ENCODE peak calls at places on chromosomes 1 and 21, in ten cellular contexts. One of them, this sample, is unnamed.
A peak's percentile ranks its signal among the peaks of the same experiment; 100 is the strongest.

GRCh38 chr1:12637693-12638092 is 6.2 kb upstream of the AADACL4 start:
- DNase-seq in Caco-2: no peak
- DNase-seq in upper lobe of right lung: no peak
- DNase-seq in IMR-90: no peak
- DNase-seq in ascending aorta: no peak
- DNase-seq in thoracic aorta: no peak
- DNase-seq in PC-9: no peak
- DNase-seq in ovary: no peak
- DNase-seq in heart left ventricle: no peak
- DNase-seq in fibroblast of lung: no peak
- DNase-seq in this sample: no peak

GRCh38 chr1:160104520-160104885 is 6.1 kb upstream of the IGSF8 start:
- DNase-seq in IMR-90: no peak
- DNase-seq in ascending aorta: no peak
- DNase-seq in ovary: no peak
- DNase-seq in heart left ventricle: no peak
- DNase-seq in upper lobe of right lung: no peak
- DNase-seq in PC-9: no peak
- DNase-seq in thoracic aorta: no peak
- DNase-seq in Caco-2: no peak
- DNase-seq in fibroblast of lung: no peak
- DNase-seq in this sample: no peak

GRCh38 chr1:167467126-167467725 is 51.1 kb downstream of the CD247 start:
- DNase-seq in ascending aorta: no peak
- DNase-seq in upper lobe of right lung: peak; percentile 21
- DNase-seq in heart left ventricle: no peak
- DNase-seq in IMR-90: peak; percentile 7
- DNase-seq in PC-9: no peak
- DNase-seq in thoracic aorta: no peak
- DNase-seq in ovary: no peak
- DNase-seq in fibroblast of lung: no peak
- DNase-seq in Caco-2: no peak
- DNase-seq in this sample: no peak

GRCh38 chr1:12501661-12502060 is 116.3 kb downstream of the DHRS3 start:
- DNase-seq in PC-9: no peak
- DNase-seq in ascending aorta: no peak
- DNase-seq in IMR-90: peak; percentile 86
- DNase-seq in heart left ventricle: no peak
- DNase-seq in fibroblast of lung: peak; percentile 74
- DNase-seq in Caco-2: no peak
- DNase-seq in thoracic aorta: no peak
- DNase-seq in upper lobe of right lung: no peak
- DNase-seq in ovary: no peak
- DNase-seq in this sample: no peak

GRCh38 chr1:18527921-18528320 is 47.2 kb downstream of the KLHDC7A start:
- DNase-seq in Caco-2: no peak
- DNase-seq in PC-9: no peak
- DNase-seq in thoracic aorta: no peak
- DNase-seq in ovary: no peak
- DNase-seq in upper lobe of right lung: no peak
- DNase-seq in ascending aorta: no peak
- DNase-seq in fibroblast of lung: no peak
- DNase-seq in IMR-90: no peak
- DNase-seq in heart left ventricle: no peak
- DNase-seq in this sample: no peak

GRCh38 chr1:164311376-164311775 is 247.6 kb upstream of the PBX1 start:
- DNase-seq in ascending aorta: no peak
- DNase-seq in upper lobe of right lung: no peak
- DNase-seq in heart left ventricle: no peak
- DNase-seq in PC-9: no peak
- DNase-seq in thoracic aorta: no peak
- DNase-seq in Caco-2: no peak
- DNase-seq in IMR-90: no peak
- DNase-seq in fibroblast of lung: peak; percentile 28
- DNase-seq in ovary: no peak
- DNase-seq in this sample: no peak

GRCh38 chr1:85607126-85607912 is 26.8 kb downstream of the CCN1 start:
- DNase-seq in heart left ventricle: no peak
- DNase-seq in PC-9: peak; percentile 100
- DNase-seq in Caco-2: peak; percentile 90
- DNase-seq in thoracic aorta: no peak
- DNase-seq in IMR-90: peak; percentile 100
- DNase-seq in ovary: no peak
- DNase-seq in ascending aorta: no peak
- DNase-seq in upper lobe of right lung: no peak
- DNase-seq in fibroblast of lung: peak; percentile 90
- DNase-seq in this sample: no peak

GRCh38 chr1:93344886-93345632 is 648 bp upstream of the DR1 start:
- DNase-seq in ascending aorta: no peak
- DNase-seq in IMR-90: peak; percentile 20
- DNase-seq in PC-9: peak; percentile 40
- DNase-seq in ovary: no peak
- DNase-seq in heart left ventricle: no peak
- DNase-seq in thoracic aorta: no peak
- DNase-seq in Caco-2: no peak
- DNase-seq in fibroblast of lung: no peak
- DNase-seq in upper lobe of right lung: no peak
- DNase-seq in this sample: no peak

GRCh38 chr1:161092621-161093028 is 3.3 kb upstream of the NECTIN4 start:
- DNase-seq in upper lobe of right lung: no peak
- DNase-seq in IMR-90: peak; percentile 43
- DNase-seq in PC-9: peak; percentile 82
- DNase-seq in Caco-2: no peak
- DNase-seq in ovary: no peak
- DNase-seq in heart left ventricle: no peak
- DNase-seq in fibroblast of lung: no peak
- DNase-seq in thoracic aorta: no peak
- DNase-seq in ascending aorta: no peak
- DNase-seq in this sample: no peak

GRCh38 chr1:115145221-115145620 is 55.9 kb upstream of the TSPAN2 start:
- DNase-seq in Caco-2: no peak
- DNase-seq in fibroblast of lung: no peak
- DNase-seq in PC-9: no peak
- DNase-seq in IMR-90: no peak
- DNase-seq in thoracic aorta: no peak
- DNase-seq in ovary: no peak
- DNase-seq in upper lobe of right lung: no peak
- DNase-seq in ascending aorta: no peak
- DNase-seq in heart left ventricle: no peak
- DNase-seq in this sample: no peak

GRCh38 chr1:150562384-150563339 is 13.5 kb downstream of the ADAMTSL4 start:
- DNase-seq in thoracic aorta: no peak
- DNase-seq in Caco-2: no peak
- DNase-seq in fibroblast of lung: no peak
- DNase-seq in upper lobe of right lung: no peak
- DNase-seq in ascending aorta: peak; percentile 76
- DNase-seq in heart left ventricle: no peak
- DNase-seq in IMR-90: no peak
- DNase-seq in ovary: peak; percentile 56
- DNase-seq in PC-9: no peak
- DNase-seq in this sample: peak; percentile 59

GRCh38 chr1:7589774-7590425 is 181.2 kb upstream of the VAMP3 start:
- DNase-seq in ascending aorta: no peak
- DNase-seq in fibroblast of lung: no peak
- DNase-seq in Caco-2: peak; percentile 15
- DNase-seq in upper lobe of right lung: no peak
- DNase-seq in IMR-90: peak; percentile 11
- DNase-seq in ovary: peak; percentile 0
- DNase-seq in thoracic aorta: no peak
- DNase-seq in PC-9: no peak
- DNase-seq in heart left ventricle: no peak
- DNase-seq in this sample: no peak

GRCh38 chr1:22044690-22045420 is 7.7 kb upstream of the CDC42 start:
- DNase-seq in thoracic aorta: no peak
- DNase-seq in PC-9: peak; percentile 63
- DNase-seq in ascending aorta: no peak
- DNase-seq in fibroblast of lung: peak; percentile 70
- DNase-seq in heart left ventricle: no peak
- DNase-seq in upper lobe of right lung: peak; percentile 1
- DNase-seq in Caco-2: no peak
- DNase-seq in IMR-90: peak; percentile 69
- DNase-seq in ovary: no peak
- DNase-seq in this sample: no peak

GRCh38 chr21:44485254-44485793 is 30.0 kb downstream of the LRRC3 start:
- DNase-seq in PC-9: no peak
- DNase-seq in thoracic aorta: no peak
- DNase-seq in upper lobe of right lung: no peak
- DNase-seq in heart left ventricle: no peak
- DNase-seq in fibroblast of lung: peak; percentile 17
- DNase-seq in ovary: no peak
- DNase-seq in Caco-2: no peak
- DNase-seq in IMR-90: peak; percentile 8
- DNase-seq in ascending aorta: no peak
- DNase-seq in this sample: peak; percentile 37
- TF ChIP-seq CTCF in PC-9: no peak
- TF ChIP-seq CTCF in thoracic aorta: no peak
- TF ChIP-seq CTCF in upper lobe of right lung: no peak
- TF ChIP-seq CTCF in heart left ventricle: no peak
- TF ChIP-seq CTCF in fibroblast of lung: peak; percentile 14
- TF ChIP-seq CTCF in ovary: no peak
- TF ChIP-seq CTCF in Caco-2: no peak
- TF ChIP-seq CTCF in IMR-90: peak; percentile 34
- TF ChIP-seq CTCF in ascending aorta: no peak
- TF ChIP-seq CTCF in this sample: no peak

GRCh38 chr1:152760551-152761190 is 2.8 kb downstream of the KPRP start:
- DNase-seq in PC-9: no peak
- DNase-seq in ovary: no peak
- DNase-seq in heart left ventricle: peak; percentile 46
- DNase-seq in IMR-90: no peak
- DNase-seq in upper lobe of right lung: no peak
- DNase-seq in fibroblast of lung: no peak
- DNase-seq in ascending aorta: no peak
- DNase-seq in Caco-2: no peak
- DNase-seq in thoracic aorta: no peak
- DNase-seq in this sample: no peak

GRCh38 chr1:152761609-152762213 is 3.9 kb downstream of the KPRP start:
- DNase-seq in Caco-2: no peak
- DNase-seq in thoracic aorta: no peak
- DNase-seq in ovary: no peak
- DNase-seq in fibroblast of lung: no peak
- DNase-seq in upper lobe of right lung: no peak
- DNase-seq in IMR-90: no peak
- DNase-seq in heart left ventricle: no peak
- DNase-seq in PC-9: no peak
- DNase-seq in ascending aorta: no peak
- DNase-seq in this sample: no peak

GRCh38 chr1:152758636-152759035 is 811 bp downstream of the KPRP start:
- DNase-seq in fibroblast of lung: no peak
- DNase-seq in ascending aorta: no peak
- DNase-seq in thoracic aorta: no peak
- DNase-seq in PC-9: no peak
- DNase-seq in upper lobe of right lung: no peak
- DNase-seq in Caco-2: no peak
- DNase-seq in IMR-90: no peak
- DNase-seq in heart left ventricle: no peak
- DNase-seq in ovary: no peak
- DNase-seq in this sample: no peak

GRCh38 chr1:152757747-152758146 is at the start of gene KPRP:
- DNase-seq in upper lobe of right lung: no peak
- DNase-seq in Caco-2: no peak
- DNase-seq in IMR-90: no peak
- DNase-seq in PC-9: no peak
- DNase-seq in ovary: no peak
- DNase-seq in ascending aorta: no peak
- DNase-seq in fibroblast of lung: no peak
- DNase-seq in thoracic aorta: no peak
- DNase-seq in heart left ventricle: no peak
- DNase-seq in this sample: no peak

GRCh38 chr1:152759453-152760173 is 1.8 kb downstream of the KPRP start:
- DNase-seq in ascending aorta: no peak
- DNase-seq in ovary: no peak
- DNase-seq in upper lobe of right lung: no peak
- DNase-seq in PC-9: no peak
- DNase-seq in heart left ventricle: peak; percentile 42
- DNase-seq in Caco-2: no peak
- DNase-seq in IMR-90: no peak
- DNase-seq in thoracic aorta: no peak
- DNase-seq in fibroblast of lung: no peak
- DNase-seq in this sample: no peak
- H3K9me3 ChIP-seq in ascending aorta: no peaks in the 10 kb centered on the region
- H3K9me3 ChIP-seq in ovary: no peaks in the 10 kb centered on the region
- H3K9me3 ChIP-seq in upper lobe of right lung: no peaks in the 10 kb centered on the region
- H3K9me3 ChIP-seq in PC-9: no peaks in the 10 kb centered on the region
- H3K9me3 ChIP-seq in heart left ventricle: no peaks in the 10 kb centered on the region
- H3K9me3 ChIP-seq in Caco-2: no peaks in the 10 kb centered on the region
- H3K9me3 ChIP-seq in IMR-90: no peaks in the 10 kb centered on the region
- H3K9me3 ChIP-seq in thoracic aorta: no peaks in the 10 kb centered on the region
- H3K9me3 ChIP-seq in fibroblast of lung: no peaks in the 10 kb centered on the region
- H3K9me3 ChIP-seq in this sample: no peaks in the 10 kb centered on the region

GRCh38 chr1:63922848-63923247 is 149.0 kb downstream of the ROR1 start:
- DNase-seq in upper lobe of right lung: no peak
- DNase-seq in IMR-90: no peak
- DNase-seq in heart left ventricle: no peak
- DNase-seq in PC-9: no peak
- DNase-seq in Caco-2: no peak
- DNase-seq in thoracic aorta: no peak
- DNase-seq in fibroblast of lung: no peak
- DNase-seq in ascending aorta: peak; percentile 75
- DNase-seq in ovary: no peak
- DNase-seq in this sample: no peak

GRCh38 chr1:63923302-63923701 is 149.5 kb downstream of the ROR1 start:
- DNase-seq in PC-9: no peak
- DNase-seq in heart left ventricle: no peak
- DNase-seq in upper lobe of right lung: no peak
- DNase-seq in Caco-2: no peak
- DNase-seq in ascending aorta: no peak
- DNase-seq in ovary: no peak
- DNase-seq in fibroblast of lung: no peak
- DNase-seq in thoracic aorta: no peak
- DNase-seq in IMR-90: no peak
- DNase-seq in this sample: no peak

GRCh38 chr1:63921357-63921756 is 147.5 kb downstream of the ROR1 start:
- DNase-seq in ascending aorta: no peak
- DNase-seq in IMR-90: no peak
- DNase-seq in fibroblast of lung: no peak
- DNase-seq in PC-9: no peak
- DNase-seq in upper lobe of right lung: no peak
- DNase-seq in heart left ventricle: no peak
- DNase-seq in Caco-2: peak; percentile 63
- DNase-seq in ovary: no peak
- DNase-seq in thoracic aorta: no peak
- DNase-seq in this sample: no peak

GRCh38 chr1:63928197-63929105 is 154.6 kb downstream of the ROR1 start:
- DNase-seq in fibroblast of lung: no peak
- DNase-seq in upper lobe of right lung: no peak
- DNase-seq in IMR-90: no peak
- DNase-seq in Caco-2: no peak
- DNase-seq in ascending aorta: peak; percentile 87
- DNase-seq in PC-9: no peak
- DNase-seq in heart left ventricle: no peak
- DNase-seq in ovary: no peak
- DNase-seq in thoracic aorta: peak; percentile 21
- DNase-seq in this sample: no peak

GRCh38 chr1:63924600-63924999 is 150.8 kb downstream of the ROR1 start:
- DNase-seq in PC-9: no peak
- DNase-seq in heart left ventricle: no peak
- DNase-seq in ovary: no peak
- DNase-seq in fibroblast of lung: no peak
- DNase-seq in thoracic aorta: no peak
- DNase-seq in ascending aorta: no peak
- DNase-seq in Caco-2: no peak
- DNase-seq in upper lobe of right lung: no peak
- DNase-seq in IMR-90: no peak
- DNase-seq in this sample: no peak
- TF ChIP-seq CTCF in PC-9: no peak
- TF ChIP-seq CTCF in heart left ventricle: no peak
- TF ChIP-seq CTCF in ovary: no peak
- TF ChIP-seq CTCF in fibroblast of lung: no peak
- TF ChIP-seq CTCF in thoracic aorta: no peak
- TF ChIP-seq CTCF in ascending aorta: no peak
- TF ChIP-seq CTCF in Caco-2: no peak
- TF ChIP-seq CTCF in upper lobe of right lung: no peak
- TF ChIP-seq CTCF in IMR-90: peak; percentile 2
- TF ChIP-seq CTCF in this sample: no peak

GRCh38 chr1:79714664-79715063 is 708.1 kb upstream of the ADGRL4 start:
- DNase-seq in PC-9: no peak
- DNase-seq in IMR-90: no peak
- DNase-seq in upper lobe of right lung: no peak
- DNase-seq in fibroblast of lung: no peak
- DNase-seq in Caco-2: no peak
- DNase-seq in ascending aorta: no peak
- DNase-seq in heart left ventricle: no peak
- DNase-seq in ovary: no peak
- DNase-seq in thoracic aorta: no peak
- DNase-seq in this sample: no peak
- H3K9me3 ChIP-seq in PC-9: no peaks in the 10 kb centered on the region
- H3K9me3 ChIP-seq in IMR-90: no peaks in the 10 kb centered on the region
- H3K9me3 ChIP-seq in upper lobe of right lung: no peaks in the 10 kb centered on the region
- H3K9me3 ChIP-seq in fibroblast of lung: no peaks in the 10 kb centered on the region
- H3K9me3 ChIP-seq in Caco-2: no peaks in the 10 kb centered on the region
- H3K9me3 ChIP-seq in ascending aorta: no peaks in the 10 kb centered on the region
- H3K9me3 ChIP-seq in heart left ventricle: no peaks in the 10 kb centered on the region
- H3K9me3 ChIP-seq in ovary: no peaks in the 10 kb centered on the region
- H3K9me3 ChIP-seq in thoracic aorta: peaks cover 6% of the 10 kb centered on the region
- H3K9me3 ChIP-seq in this sample: no peaks in the 10 kb centered on the region

This sample was measured in CD4-positive, alpha-beta T cell.